ENCODE peak calls at places on chromosomes 1 and 21, in ten cellular contexts. V, T, B, I, D, F, L, P, J and E are unnamed samples.

GRCh38 chr1:198113302-198113701 is 43.5 kb upstream of the NEK7 start:
- DNase-seq in V (no peak), T (no peak), B (no peak), I (no peak), D (peak; percentile 54), F (peak; percentile 66), L (no peak), P (no peak), J (peak; percentile 31), E (no peak)

GRCh38 chr1:58304584-58304983 is 241.9 kb downstream of the OMA1 start:
- DNase-seq in V (no peak), T (no peak), B (no peak), I (no peak), D (no peak), F (no peak), L (no peak), P (no peak), J (no peak), E (no peak)

GRCh38 chr1:78334114-78334513 is 156.7 kb upstream of the PTGFR start:
- DNase-seq in V (no peak), T (no peak), B (no peak), I (no peak), D (no peak), F (no peak), L (no peak), P (no peak), J (no peak), E (no peak)

GRCh38 chr1:50783286-50783685 is 176.8 kb downstream of the FAF1 start:
- DNase-seq in V (no peak), T (no peak), B (no peak), I (no peak), D (no peak), F (no peak), L (no peak), P (no peak), J (no peak), E (no peak)

GRCh38 chr1:21175324-21175669 is 1.4 kb downstream of the EIF4G3 start:
- DNase-seq in V (peak; percentile 56), T (no peak), B (peak; percentile 56), I (peak; percentile 49), D (no peak), F (peak; percentile 75), L (no peak), P (no peak), J (no peak), E (peak; percentile 42)

GRCh38 chr1:99589186-99589636 is 56.7 kb upstream of the PALMD start:
- DNase-seq in V (no peak), T (no peak), B (no peak), I (no peak), D (no peak), F (no peak), L (no peak), P (no peak), J (no peak), E (no peak)

GRCh38 chr1:107793896-107794440 is 171.0 kb downstream of the VAV3 start:
- DNase-seq in V (no peak), T (no peak), B (no peak), I (no peak), D (no peak), F (no peak), L (no peak), P (no peak), J (no peak), E (no peak)

GRCh38 chr1:228158690-228159665 is 6.6 kb upstream of the IBA57 start:
- DNase-seq in V (no peak), T (no peak), B (no peak), I (no peak), D (no peak), F (peak; percentile 34), L (no peak), P (no peak), J (no peak), E (no peak)

GRCh38 chr1:35264861-35265260 is 3.6 kb upstream of the ZMYM4 start:
- DNase-seq in V (no peak), T (no peak), B (peak; percentile 81), I (peak; percentile 40), D (peak; percentile 70), F (peak; percentile 72), L (no peak), P (no peak), J (no peak), E (peak; percentile 35)

GRCh38 chr21:41777934-41778815 is 11.3 kb upstream of the RIPK4 start:
- DNase-seq in V (peak; percentile 27), T (peak; percentile 57), B (peak; percentile 87), I (peak; percentile 91), D (peak; percentile 94), F (peak; percentile 97), L (no peak), P (no peak), J (peak; percentile 71), E (peak; percentile 88)

GRCh38 chr21:38196033-38196432 is 60.8 kb upstream of the KCNJ15 start:
- DNase-seq in V (no peak), T (no peak), B (no peak), I (no peak), D (no peak), F (no peak), L (no peak), P (no peak), J (no peak), E (no peak)

GRCh38 chr1:6148497-6149241 is 31.5 kb downstream of the CHD5 start:
- DNase-seq in V (no peak), T (peak; percentile 65), B (peak; percentile 36), I (peak; percentile 51), D (peak; percentile 71), F (peak; percentile 49), L (peak; percentile 16), P (peak; percentile 60), J (no peak), E (peak; percentile 56)

GRCh38 chr1:165570078-165570477 is 26.3 kb downstream of the LRRC52 start:
- DNase-seq in V (no peak), T (no peak), B (no peak), I (no peak), D (no peak), F (no peak), L (no peak), P (no peak), J (no peak), E (no peak)

GRCh38 chr1:32178380-32179192 is 889 bp upstream of the TXLNA start:
- DNase-seq in V (no peak), T (no peak), B (no peak), I (no peak), D (no peak), F (no peak), L (no peak), P (no peak), J (no peak), E (no peak)

GRCh38 chr21:14526816-14527689 is 19.1 kb downstream of the SAMSN1 start:
- DNase-seq in V (no peak), T (no peak), B (no peak), I (no peak), D (no peak), F (no peak), L (no peak), P (no peak), J (no peak), E (no peak)

GRCh38 chr1:211610779-211611556 is 32.0 kb upstream of the SLC30A1 start:
- DNase-seq in V (peak; percentile 69), T (no peak), B (peak; percentile 40), I (no peak), D (peak; percentile 76), F (peak; percentile 80), L (no peak), P (no peak), J (no peak), E (no peak)

GRCh38 chr1:43531906-43532584 is 1.4 kb downstream of the PTPRF start:
- DNase-seq in V (no peak), T (no peak), B (peak; percentile 40), I (no peak), D (peak; percentile 37), F (peak; percentile 30), L (no peak), P (no peak), J (no peak), E (no peak)

GRCh38 chr1:217214551-217214950 is 416.3 kb downstream of the GPATCH2 start:
- DNase-seq in V (no peak), T (no peak), B (no peak), I (no peak), D (no peak), F (no peak), L (no peak), P (no peak), J (no peak), E (no peak)

GRCh38 chr1:84361796-84362195 is 36.5 kb upstream of the DNASE2B start:
- DNase-seq in V (no peak), T (no peak), B (peak; percentile 57), I (no peak), D (no peak), F (peak; percentile 23), L (no peak), P (no peak), J (no peak), E (no peak)

GRCh38 chr1:77382361-77382760 is 100.5 kb downstream of the AK5 start:
- DNase-seq in V (no peak), T (no peak), B (peak; percentile 95), I (no peak), D (no peak), F (no peak), L (no peak), P (no peak), J (no peak), E (no peak)

GRCh38 chr1:169523904-169524303 is 38.2 kb upstream of the SLC19A2 start:
- DNase-seq in V (no peak), T (no peak), B (no peak), I (no peak), D (no peak), F (no peak), L (no peak), P (no peak), J (no peak), E (no peak)

GRCh38 chr1:202160377-202160940 is at the start of gene PTPN7:
- DNase-seq in V (no peak), T (no peak), B (no peak), I (no peak), D (no peak), F (no peak), L (no peak), P (peak; percentile 81), J (no peak), E (peak; percentile 41)

GRCh38 chr1:58813801-58814200 is 30.0 kb upstream of the JUN start:
- DNase-seq in V (no peak), T (no peak), B (no peak), I (no peak), D (no peak), F (no peak), L (no peak), P (no peak), J (no peak), E (no peak)

GRCh38 chr1:185156321-185156853 is 366 bp downstream of the TRMT1L start:
- DNase-seq in V (peak; percentile 86), T (no peak), B (no peak), I (no peak), D (no peak), F (peak; percentile 60), L (peak; percentile 5), P (no peak), J (peak; percentile 9), E (no peak)

GRCh38 chr1:117754061-117754969 is 148.5 kb downstream of the TENT5C start:
- DNase-seq in V (peak; percentile 35), T (peak; percentile 69), B (peak; percentile 71), I (peak; percentile 61), D (peak; percentile 66), F (peak; percentile 73), L (peak; percentile 9), P (peak; percentile 41), J (peak; percentile 48), E (peak; percentile 60)

GRCh38 chr1:59685666-59686065 is 129.1 kb upstream of the HOOK1 start:
- DNase-seq in V (no peak), T (no peak), B (no peak), I (no peak), D (no peak), F (no peak), L (no peak), P (no peak), J (no peak), E (no peak)

GRCh38 chr1:167871331-167871730 is 42.6 kb downstream of the ADCY10 start:
- DNase-seq in V (no peak), T (no peak), B (no peak), I (no peak), D (peak; percentile 42), F (peak; percentile 41), L (no peak), P (no peak), J (no peak), E (no peak)

GRCh38 chr1:31628931-31629582 is 11.6 kb downstream of the HCRTR1 start:
- DNase-seq in V (no peak), T (no peak), B (no peak), I (no peak), D (no peak), F (no peak), L (no peak), P (no peak), J (no peak), E (no peak)